ENCODE peak calls at places on chromosomes 2 and 18, in six cellular contexts. One of them, this sample, is unnamed.

GRCh38 chr2:173271135-173271534 is 83.5 kb upstream of the CDCA7 start:
- DNase-seq in GM13977: no peak
- DNase-seq in mucosa of descending colon: no peak
- DNase-seq in T follicular helper cell: no peak
- DNase-seq in CD8-positive, alpha-beta T cell: no peak
- DNase-seq in pancreas: no peak
- DNase-seq in this sample: no peak

GRCh38 chr2:223042704-223043118 is 9.3 kb upstream of the KCNE4 start:
- DNase-seq in GM13977: no peak
- DNase-seq in mucosa of descending colon: no peak
- DNase-seq in T follicular helper cell: no peak
- DNase-seq in CD8-positive, alpha-beta T cell: no peak
- DNase-seq in pancreas: no peak
- DNase-seq in this sample: no peak

GRCh38 chr2:235843591-235844395 is 324.4 kb downstream of the GBX2 start:
- DNase-seq in GM13977: no peak
- DNase-seq in mucosa of descending colon: no peak
- DNase-seq in T follicular helper cell: no peak
- DNase-seq in CD8-positive, alpha-beta T cell: no peak
- DNase-seq in pancreas: no peak
- DNase-seq in this sample: no peak

GRCh38 chr18:45997689-45998088 is 30.6 kb upstream of the EPG5 start:
- DNase-seq in GM13977: peak; percentile 23
- DNase-seq in mucosa of descending colon: no peak
- DNase-seq in T follicular helper cell: no peak
- DNase-seq in CD8-positive, alpha-beta T cell: no peak
- DNase-seq in pancreas: no peak
- DNase-seq in this sample: no peak

GRCh38 chr18:58640428-58640805 is 11.5 kb upstream of the ALPK2 start:
- DNase-seq in GM13977: no peak
- DNase-seq in mucosa of descending colon: no peak
- DNase-seq in T follicular helper cell: no peak
- DNase-seq in CD8-positive, alpha-beta T cell: no peak
- DNase-seq in pancreas: no peak
- DNase-seq in this sample: no peak

GRCh38 chr2:36355890-36356198 is 266 bp downstream of the CRIM1 start:
- DNase-seq in GM13977: no peak
- DNase-seq in mucosa of descending colon: no peak
- DNase-seq in T follicular helper cell: no peak
- DNase-seq in CD8-positive, alpha-beta T cell: no peak
- DNase-seq in pancreas: no peak
- DNase-seq in this sample: no peak

GRCh38 chr2:39867268-39867667 is 88.2 kb upstream of the THUMPD2 start:
- DNase-seq in GM13977: no peak
- DNase-seq in mucosa of descending colon: no peak
- DNase-seq in T follicular helper cell: no peak
- DNase-seq in CD8-positive, alpha-beta T cell: no peak
- DNase-seq in pancreas: no peak
- DNase-seq in this sample: no peak

GRCh38 chr2:68766378-68766845 is 31.8 kb downstream of the ARHGAP25 start:
- DNase-seq in GM13977: no peak
- DNase-seq in mucosa of descending colon: peak; percentile 70
- DNase-seq in T follicular helper cell: peak; percentile 55
- DNase-seq in CD8-positive, alpha-beta T cell: peak; percentile 37
- DNase-seq in pancreas: no peak
- DNase-seq in this sample: peak; percentile 58

GRCh38 chr2:47420214-47420613 is 17.3 kb downstream of the MSH2 start:
- DNase-seq in GM13977: no peak
- DNase-seq in mucosa of descending colon: no peak
- DNase-seq in T follicular helper cell: no peak
- DNase-seq in CD8-positive, alpha-beta T cell: no peak
- DNase-seq in pancreas: no peak
- DNase-seq in this sample: no peak

GRCh38 chr2:29698216-29698615 is 223.2 kb downstream of the ALK start:
- DNase-seq in GM13977: no peak
- DNase-seq in mucosa of descending colon: no peak
- DNase-seq in T follicular helper cell: no peak
- DNase-seq in CD8-positive, alpha-beta T cell: no peak
- DNase-seq in pancreas: no peak
- DNase-seq in this sample: no peak

GRCh38 chr2:199594443-199594842 is 136.7 kb upstream of the SATB2 start:
- DNase-seq in GM13977: no peak
- DNase-seq in mucosa of descending colon: no peak
- DNase-seq in T follicular helper cell: no peak
- DNase-seq in CD8-positive, alpha-beta T cell: no peak
- DNase-seq in pancreas: no peak
- DNase-seq in this sample: no peak

GRCh38 chr2:32627441-32627900 is 379 bp upstream of the TTC27 start:
- DNase-seq in GM13977: no peak
- DNase-seq in mucosa of descending colon: peak; percentile 58
- DNase-seq in T follicular helper cell: peak; percentile 4
- DNase-seq in CD8-positive, alpha-beta T cell: no peak
- DNase-seq in pancreas: peak; percentile 52
- DNase-seq in this sample: peak; percentile 9

GRCh38 chr2:233063269-233063975 is 3.3 kb downstream of the INPP5D start:
- DNase-seq in GM13977: peak; percentile 62
- DNase-seq in mucosa of descending colon: no peak
- DNase-seq in T follicular helper cell: no peak
- DNase-seq in CD8-positive, alpha-beta T cell: no peak
- DNase-seq in pancreas: no peak
- DNase-seq in this sample: peak; percentile 31

GRCh38 chr2:127137741-127138140 is 30.8 kb upstream of the BIN1 start:
- DNase-seq in GM13977: no peak
- DNase-seq in mucosa of descending colon: no peak
- DNase-seq in T follicular helper cell: no peak
- DNase-seq in CD8-positive, alpha-beta T cell: no peak
- DNase-seq in pancreas: no peak
- DNase-seq in this sample: no peak

GRCh38 chr2:154306261-154306970 is 392.1 kb upstream of the KCNJ3 start:
- DNase-seq in GM13977: no peak
- DNase-seq in mucosa of descending colon: no peak
- DNase-seq in T follicular helper cell: no peak
- DNase-seq in CD8-positive, alpha-beta T cell: no peak
- DNase-seq in pancreas: no peak
- DNase-seq in this sample: no peak

GRCh38 chr2:39666489-39667141 is 898 bp downstream of the TMEM178A start:
- DNase-seq in GM13977: peak; percentile 31
- DNase-seq in mucosa of descending colon: no peak
- DNase-seq in T follicular helper cell: no peak
- DNase-seq in CD8-positive, alpha-beta T cell: no peak
- DNase-seq in pancreas: no peak
- DNase-seq in this sample: no peak

GRCh38 chr2:8252997-8253694 is 428.7 kb upstream of the ID2 start:
- DNase-seq in GM13977: peak; percentile 48
- DNase-seq in mucosa of descending colon: no peak
- DNase-seq in T follicular helper cell: no peak
- DNase-seq in CD8-positive, alpha-beta T cell: no peak
- DNase-seq in pancreas: no peak
- DNase-seq in this sample: no peak

GRCh38 chr2:118979177-118979861 is 37.3 kb downstream of the MARCO start:
- DNase-seq in GM13977: no peak
- DNase-seq in mucosa of descending colon: no peak
- DNase-seq in T follicular helper cell: no peak
- DNase-seq in CD8-positive, alpha-beta T cell: no peak
- DNase-seq in pancreas: no peak
- DNase-seq in this sample: no peak

GRCh38 chr2:234251326-234252271 is 201.1 kb downstream of the SPP2 start:
- DNase-seq in GM13977: no peak
- DNase-seq in mucosa of descending colon: no peak
- DNase-seq in T follicular helper cell: no peak
- DNase-seq in CD8-positive, alpha-beta T cell: no peak
- DNase-seq in pancreas: no peak
- DNase-seq in this sample: no peak

GRCh38 chr2:175004980-175005832 is at the start of gene CHN1:
- DNase-seq in GM13977: peak; percentile 77
- DNase-seq in mucosa of descending colon: peak; percentile 76
- DNase-seq in T follicular helper cell: peak; percentile 54
- DNase-seq in CD8-positive, alpha-beta T cell: peak; percentile 39
- DNase-seq in pancreas: peak; percentile 56
- DNase-seq in this sample: peak; percentile 62

GRCh38 chr2:235493775-235494715 is at the start of gene AGAP1:
- DNase-seq in GM13977: peak; percentile 63
- DNase-seq in mucosa of descending colon: peak; percentile 91
- DNase-seq in T follicular helper cell: no peak
- DNase-seq in CD8-positive, alpha-beta T cell: no peak
- DNase-seq in pancreas: peak; percentile 94
- DNase-seq in this sample: no peak

GRCh38 chr2:55590810-55591440 is 26.5 kb downstream of the PPP4R3B start:
- DNase-seq in GM13977: peak; percentile 54
- DNase-seq in mucosa of descending colon: no peak
- DNase-seq in T follicular helper cell: no peak
- DNase-seq in CD8-positive, alpha-beta T cell: no peak
- DNase-seq in pancreas: no peak
- DNase-seq in this sample: no peak

GRCh38 chr2:10900216-10901109 is 11.3 kb upstream of the KCNF1 start:
- DNase-seq in GM13977: peak; percentile 77
- DNase-seq in mucosa of descending colon: no peak
- DNase-seq in T follicular helper cell: peak; percentile 20
- DNase-seq in CD8-positive, alpha-beta T cell: no peak
- DNase-seq in pancreas: no peak
- DNase-seq in this sample: no peak

GRCh38 chr2:196331143-196331542 is 159.8 kb upstream of the STK17B start:
- DNase-seq in GM13977: no peak
- DNase-seq in mucosa of descending colon: no peak
- DNase-seq in T follicular helper cell: no peak
- DNase-seq in CD8-positive, alpha-beta T cell: no peak
- DNase-seq in pancreas: no peak
- DNase-seq in this sample: no peak

GRCh38 chr2:235287369-235287722 is 206.5 kb upstream of the AGAP1 start:
- DNase-seq in GM13977: no peak
- DNase-seq in mucosa of descending colon: no peak
- DNase-seq in T follicular helper cell: no peak
- DNase-seq in CD8-positive, alpha-beta T cell: no peak
- DNase-seq in pancreas: no peak
- DNase-seq in this sample: no peak

GRCh38 chr2:186558512-186559276 is 31.2 kb upstream of the ITGAV start:
- DNase-seq in GM13977: no peak
- DNase-seq in mucosa of descending colon: no peak
- DNase-seq in T follicular helper cell: no peak
- DNase-seq in CD8-positive, alpha-beta T cell: no peak
- DNase-seq in pancreas: no peak
- DNase-seq in this sample: no peak

GRCh38 chr2:214034417-214034816 is 376.4 kb upstream of the VWC2L start:
- DNase-seq in GM13977: no peak
- DNase-seq in mucosa of descending colon: no peak
- DNase-seq in T follicular helper cell: no peak
- DNase-seq in CD8-positive, alpha-beta T cell: no peak
- DNase-seq in pancreas: no peak
- DNase-seq in this sample: no peak

GRCh38 chr2:64866797-64867196 is 122.4 kb upstream of the SLC1A4 start:
- DNase-seq in GM13977: no peak
- DNase-seq in mucosa of descending colon: peak; percentile 68
- DNase-seq in T follicular helper cell: no peak
- DNase-seq in CD8-positive, alpha-beta T cell: no peak
- DNase-seq in pancreas: peak; percentile 17
- DNase-seq in this sample: no peak

GRCh38 chr18:56702946-56703345 is 51.8 kb downstream of the WDR7 start:
- DNase-seq in GM13977: peak; percentile 40
- DNase-seq in mucosa of descending colon: no peak
- DNase-seq in T follicular helper cell: no peak
- DNase-seq in CD8-positive, alpha-beta T cell: no peak
- DNase-seq in pancreas: peak; percentile 14
- DNase-seq in this sample: no peak

GRCh38 chr2:120606931-120607330 is 128.7 kb upstream of the GLI2 start:
- DNase-seq in GM13977: no peak
- DNase-seq in mucosa of descending colon: peak; percentile 29
- DNase-seq in T follicular helper cell: no peak
- DNase-seq in CD8-positive, alpha-beta T cell: no peak
- DNase-seq in pancreas: no peak
- DNase-seq in this sample: no peak

GRCh38 chr2:102233132-102233884 is 46.5 kb downstream of the IL1RL2 start:
- DNase-seq in GM13977: no peak
- DNase-seq in mucosa of descending colon: no peak
- DNase-seq in T follicular helper cell: no peak
- DNase-seq in CD8-positive, alpha-beta T cell: no peak
- DNase-seq in pancreas: no peak
- DNase-seq in this sample: no peak

GRCh38 chr18:51250458-51251024 is 53.1 kb upstream of the MEX3C start:
- DNase-seq in GM13977: no peak
- DNase-seq in mucosa of descending colon: no peak
- DNase-seq in T follicular helper cell: no peak
- DNase-seq in CD8-positive, alpha-beta T cell: no peak
- DNase-seq in pancreas: no peak
- DNase-seq in this sample: no peak

GRCh38 chr2:168703926-168704325 is 98.5 kb upstream of the NOSTRIN start:
- DNase-seq in GM13977: no peak
- DNase-seq in mucosa of descending colon: no peak
- DNase-seq in T follicular helper cell: no peak
- DNase-seq in CD8-positive, alpha-beta T cell: no peak
- DNase-seq in pancreas: no peak
- DNase-seq in this sample: no peak

GRCh38 chr2:41966920-41967319 is 80.9 kb upstream of the PKDCC start:
- DNase-seq in GM13977: no peak
- DNase-seq in mucosa of descending colon: no peak
- DNase-seq in T follicular helper cell: no peak
- DNase-seq in CD8-positive, alpha-beta T cell: no peak
- DNase-seq in pancreas: no peak
- DNase-seq in this sample: no peak

GRCh38 chr18:28124239-28125029 is 52.5 kb downstream of the CDH2 start:
- DNase-seq in GM13977: no peak
- DNase-seq in mucosa of descending colon: no peak
- DNase-seq in T follicular helper cell: no peak
- DNase-seq in CD8-positive, alpha-beta T cell: no peak
- DNase-seq in pancreas: no peak
- DNase-seq in this sample: no peak

This sample was measured in CD8-positive, alpha-beta memory T cell.